ENCODE peak calls at places on chromosome 19, in four cellular contexts. O, S, G and K are unnamed samples.

GRCh38 chr19:873084-874019 is 13.9 kb downstream of the CFD start:
- DNase-seq in O (no peak), S (peak), G (peak), K (no peak)

GRCh38 chr19:9075064-9075964 is 11.5 kb upstream of the OR1M1 start:
- DNase-seq in O (peak), S (peak), G (no peak), K (no peak)

GRCh38 chr19:1373042-1373533 is 10.6 kb upstream of the NDUFS7 start:
- DNase-seq in O (no peak), S (no peak), G (no peak), K (no peak)

GRCh38 chr19:39599116-39599515 is 3.2 kb upstream of the LGALS13 start:
- DNase-seq in O (no peak), S (peak), G (no peak), K (peak)

GRCh38 chr19:48629599-48630288 is 7.4 kb downstream of the DBP start:
- DNase-seq in O (peak), S (no peak), G (no peak), K (no peak)

GRCh38 chr19:44662686-44663085 is 8.6 kb upstream of the CEACAM19 start:
- DNase-seq in O (no peak), S (no peak), G (no peak), K (no peak)

GRCh38 chr19:28710278-28710677 is 502.7 kb downstream of the UQCRFS1 start:
- DNase-seq in O (no peak), S (peak), G (peak), K (peak)

GRCh38 chr19:2282062-2282861 is at the start of gene PEAK3:
- DNase-seq in O (no peak), S (peak), G (no peak), K (no peak)

GRCh38 chr19:53865918-53866696 is 1.6 kb upstream of the MYADM start:
- DNase-seq in O (no peak), S (peak), G (no peak), K (peak)

GRCh38 chr19:20503536-20503935 is 62.0 kb downstream of the ZNF737 start:
- DNase-seq in O (no peak), S (no peak), G (no peak), K (no peak)

DNA sequence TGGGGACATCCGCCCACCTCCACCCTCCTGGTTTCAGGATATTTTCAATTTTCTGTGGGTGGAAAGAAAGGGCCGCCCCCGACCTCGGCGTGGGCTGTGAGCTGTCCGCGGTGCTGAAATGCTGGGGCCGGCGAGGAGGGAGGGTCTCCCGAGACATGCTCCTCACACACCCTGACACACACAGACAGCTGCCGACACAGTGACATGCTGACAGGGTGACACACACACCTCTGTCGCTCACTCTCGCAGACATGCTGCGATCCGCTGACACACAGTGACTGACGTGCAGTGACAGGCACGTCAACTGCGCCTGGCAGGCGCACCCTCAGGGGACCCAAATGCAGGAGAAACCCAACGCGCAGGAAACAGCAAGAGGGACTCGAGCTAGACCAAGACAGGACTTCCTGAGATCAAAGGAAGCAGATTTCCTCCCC is 25.1 kb upstream of the MEIS3 start:
- DNase-seq in O (no peak), S (peak), G (no peak), K (no peak)
- TF ChIP-seq JUND in O (no peak), S (no peak), G (no peak), K (no peak)

DNA sequence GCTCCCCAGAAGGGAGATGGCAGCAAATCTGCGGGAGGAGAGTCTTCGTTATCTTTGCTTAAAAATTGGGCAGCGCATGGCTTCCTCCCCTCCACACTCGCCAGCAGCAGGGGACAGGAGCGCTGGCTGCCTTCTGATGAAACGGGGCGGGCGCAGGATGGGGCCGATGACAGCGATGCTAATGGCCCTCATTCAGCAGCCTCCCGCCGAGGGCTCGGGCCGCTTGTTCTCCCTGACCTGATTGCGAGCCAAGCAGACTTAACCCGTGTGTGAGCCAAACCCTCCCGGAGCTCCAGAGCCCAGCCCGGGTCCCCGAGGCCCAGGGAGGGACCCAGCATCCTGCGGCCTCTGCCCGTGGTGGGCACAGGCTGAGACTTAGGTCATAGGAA is 90.3 kb downstream of the KDM4B start:
- DNase-seq in O (no peak), S (no peak), G (no peak), K (no peak)
- TF ChIP-seq JUND in O (no peak), S (no peak), G (no peak), K (no peak)

GRCh38 chr19:7923295-7924191 is 2.4 kb downstream of the CTXN1 start:
- DNase-seq in O (no peak), S (no peak), G (no peak), K (no peak)
- TF ChIP-seq JUND in O (no peak), S (no peak), G (no peak), K (no peak)

GRCh38 chr19:30305346-30306060 is 66.7 kb upstream of the ZNF536 start:
- DNase-seq in O (no peak), S (no peak), G (no peak), K (no peak)
- TF ChIP-seq JUND in O (no peak), S (no peak), G (no peak), K (no peak)

DNA sequence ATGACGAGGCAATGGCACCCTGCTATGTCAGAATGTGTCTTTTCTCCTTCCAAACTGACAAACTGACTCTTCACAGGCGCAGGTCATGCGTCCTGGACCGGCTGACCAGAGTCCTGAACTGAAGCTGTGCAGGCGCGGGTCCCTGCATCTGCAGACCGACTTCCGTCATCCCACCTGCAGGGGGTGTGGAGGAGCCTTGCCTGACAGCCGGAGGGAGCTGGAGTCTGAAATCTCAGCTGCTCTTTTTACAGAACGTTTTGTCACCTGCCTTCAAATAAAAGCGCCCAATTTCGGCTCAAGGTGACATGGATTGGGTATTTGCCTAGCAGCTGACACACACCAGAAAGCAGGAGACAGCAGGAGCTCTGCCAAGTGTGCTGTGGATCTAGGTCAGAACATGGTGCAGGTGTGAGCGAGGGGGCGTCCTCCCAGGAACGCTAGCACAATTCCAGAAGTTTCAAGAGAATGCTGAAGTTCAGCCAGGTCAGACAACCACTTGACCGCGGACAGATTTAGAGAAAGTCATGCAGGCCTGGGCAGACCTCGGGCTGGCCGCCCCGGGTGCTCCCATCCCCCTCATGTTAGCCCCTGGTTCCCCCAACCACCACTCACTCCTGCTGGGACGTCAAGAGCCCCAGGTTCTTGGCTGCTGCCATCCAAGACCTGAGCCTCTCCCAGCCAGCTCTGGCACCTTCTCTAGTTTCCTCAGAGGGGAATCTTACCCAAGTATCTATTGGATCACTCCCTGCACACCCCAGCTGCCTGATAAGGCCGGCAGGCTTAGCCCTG is 32.8 kb downstream of the ELL start:
- DNase-seq in O (no peak), S (peak), G (no peak), K (peak)
- TF ChIP-seq JUND in O (no peak), S (no peak), G (no peak), K (no peak)